ENCODE peak calls at places on chromosomes 5 and 9, in four cellular contexts. One of them, this sample, is unnamed.

GRCh38 chr5:116576043-116576713 is 1.6 kb upstream of the SEMA6A start:
- DNase-seq in HT1080: no peak
- DNase-seq in NCI-H345: peak
- DNase-seq in T-helper 17 cell: no peak
- DNase-seq in this sample: no peak

GRCh38 chr5:37189355-37189754 is 59.8 kb downstream of the CPLANE1 start:
- DNase-seq in HT1080: no peak
- DNase-seq in NCI-H345: no peak
- DNase-seq in T-helper 17 cell: no peak
- DNase-seq in this sample: no peak

GRCh38 chr5:32814620-32815019 is 103.5 kb downstream of the NPR3 start:
- DNase-seq in HT1080: no peak
- DNase-seq in NCI-H345: no peak
- DNase-seq in T-helper 17 cell: no peak
- DNase-seq in this sample: no peak

GRCh38 chr9:3768286-3768685 is 242.5 kb upstream of the RFX3 start:
- DNase-seq in HT1080: no peak
- DNase-seq in NCI-H345: no peak
- DNase-seq in T-helper 17 cell: no peak
- DNase-seq in this sample: no peak

GRCh38 chr5:137615171-137615775 is 116.1 kb upstream of the SPOCK1 start:
- DNase-seq in HT1080: no peak
- DNase-seq in NCI-H345: no peak
- DNase-seq in T-helper 17 cell: no peak
- DNase-seq in this sample: no peak

GRCh38 chr5:127010362-127010761 is 20.0 kb downstream of the MARCHF3 start:
- DNase-seq in HT1080: no peak
- DNase-seq in NCI-H345: no peak
- DNase-seq in T-helper 17 cell: no peak
- DNase-seq in this sample: no peak

GRCh38 chr5:68122439-68122906 is 93.1 kb upstream of the PIK3R1 start:
- DNase-seq in HT1080: no peak
- DNase-seq in NCI-H345: peak
- DNase-seq in T-helper 17 cell: no peak
- DNase-seq in this sample: peak

GRCh38 chr9:35001803-35002502 is 12.4 kb downstream of the DNAJB5 start:
- DNase-seq in HT1080: peak
- DNase-seq in NCI-H345: no peak
- DNase-seq in T-helper 17 cell: no peak
- DNase-seq in this sample: no peak

GRCh38 chr5:72166070-72166979 is 59.0 kb downstream of the MAP1B start:
- DNase-seq in HT1080: no peak
- DNase-seq in NCI-H345: peak
- DNase-seq in T-helper 17 cell: no peak
- DNase-seq in this sample: peak

GRCh38 chr5:127820910-127821553 is 117.8 kb downstream of the CCDC192 start:
- DNase-seq in HT1080: peak
- DNase-seq in NCI-H345: no peak
- DNase-seq in T-helper 17 cell: no peak
- DNase-seq in this sample: peak

GRCh38 chr5:172399826-172400225 is 54.5 kb downstream of the SH3PXD2B start:
- DNase-seq in HT1080: no peak
- DNase-seq in NCI-H345: no peak
- DNase-seq in T-helper 17 cell: no peak
- DNase-seq in this sample: no peak

GRCh38 chr5:67494186-67494842 is 297.7 kb upstream of the CD180 start:
- DNase-seq in HT1080: no peak
- DNase-seq in NCI-H345: peak
- DNase-seq in T-helper 17 cell: no peak
- DNase-seq in this sample: peak

GRCh38 chr5:151047814-151048425 is 27.5 kb downstream of the GPX3 start:
- DNase-seq in HT1080: no peak
- DNase-seq in NCI-H345: no peak
- DNase-seq in T-helper 17 cell: no peak
- DNase-seq in this sample: no peak